ENCODE peak calls at places on chromosomes 4 and X, in nine cellular contexts. K is HFFc6; F is lung; Q is hypothalamus; E is substantia nigra; X is activated CD8-positive, alpha-beta memory T cell treated with anti-CD3 and anti-CD28 coated beads for 1 hour; T is NCI-H1105; N is globus pallidus; C is iPS DF 19.7. G is an unnamed sample.

GRCh38 chr4:7726665-7727413 is 212.8 kb downstream of the AFAP1 start:
- DNase-seq in K (no peak), F (no peak), Q (no peak), E (no peak), X (no peak), T (no peak), N (no peak), C (no peak), G (no peak)

GRCh38 chrX:10106801-10107200 is 50.0 kb upstream of the CLCN4 start:
- DNase-seq in K (no peak), F (no peak), Q (no peak), E (no peak), X (no peak), T (no peak), N (no peak), C (no peak), G (no peak)

GRCh38 chr4:3440011-3440410 is 1.8 kb upstream of the HGFAC start:
- DNase-seq in K (no peak), F (no peak), Q (no peak), E (no peak), X (no peak), T (no peak), N (no peak), C (no peak), G (no peak)

GRCh38 chrX:123773258-123773978 is 40.6 kb upstream of the THOC2 start:
- DNase-seq in K (no peak), F (no peak), Q (no peak), E (no peak), X (no peak), T (no peak), N (no peak), C (no peak), G (no peak)

GRCh38 chr4:85777908-85778808 is 303.2 kb downstream of the ARHGAP24 start:
- DNase-seq in K (no peak), F (no peak), Q (no peak), E (no peak), X (no peak), T (no peak), N (no peak), C (no peak), G (no peak)

GRCh38 chrX:40012800-40013682 is 84.7 kb downstream of the BCOR start:
- DNase-seq in K (peak; percentile 50), F (peak; percentile 56), Q (no peak), E (no peak), X (no peak), T (peak; percentile 51), N (no peak), C (no peak), G (peak; percentile 55)

GRCh38 chrX:19670854-19671620 is 155.7 kb upstream of the MAP3K15 start:
- DNase-seq in K (peak; percentile 51), F (no peak), Q (peak; percentile 0), E (peak; percentile 7), X (no peak), T (no peak), N (peak; percentile 85), C (no peak), G (peak; percentile 76)

GRCh38 chr4:101345596-101346311 is 1.6 kb downstream of the PPP3CA start:
- DNase-seq in K (peak; percentile 36), F (peak; percentile 46), Q (peak; percentile 46), E (peak; percentile 32), X (no peak), T (no peak), N (peak; percentile 48), C (no peak), G (peak; percentile 23)

GRCh38 chrX:17585006-17585405 is 152.3 kb upstream of the SCML1 start:
- DNase-seq in K (no peak), F (no peak), Q (no peak), E (no peak), X (no peak), T (no peak), N (no peak), C (no peak), G (no peak)

GRCh38 chr4:121338506-121338905 is 42.3 kb downstream of the QRFPR start:
- DNase-seq in K (no peak), F (no peak), Q (no peak), E (no peak), X (no peak), T (no peak), N (no peak), C (no peak), G (no peak)

GRCh38 chr4:3252831-3253641 is 4.1 kb downstream of the MSANTD1 start:
- DNase-seq in K (no peak), F (no peak), Q (no peak), E (no peak), X (no peak), T (no peak), N (no peak), C (no peak), G (no peak)

GRCh38 chrX:150363561-150364346 is 637 bp downstream of the MAMLD1 start:
- DNase-seq in K (no peak), F (peak; percentile 35), Q (peak; percentile 10), E (no peak), X (no peak), T (no peak), N (peak; percentile 57), C (no peak), G (peak; percentile 43)

GRCh38 chrX:143837010-143837409 is 46.9 kb upstream of the UBE2NL start:
- DNase-seq in K (no peak), F (no peak), Q (no peak), E (no peak), X (no peak), T (no peak), N (no peak), C (no peak), G (no peak)

GRCh38 chr4:85370400-85371032 is 104.4 kb upstream of the ARHGAP24 start:
- DNase-seq in K (peak; percentile 35), F (no peak), Q (peak; percentile 1), E (no peak), X (no peak), T (peak; percentile 52), N (peak; percentile 40), C (peak; percentile 20), G (peak; percentile 54)

GRCh38 chr4:55397521-55398321 is 2.0 kb downstream of the TMEM165 start:
- DNase-seq in K (peak; percentile 44), F (no peak), Q (no peak), E (no peak), X (no peak), T (no peak), N (peak; percentile 62), C (no peak), G (no peak)

GRCh38 chr4:7026107-7026506 is 17.1 kb upstream of the TADA2B start:
- DNase-seq in K (no peak), F (no peak), Q (no peak), E (no peak), X (no peak), T (no peak), N (no peak), C (no peak), G (no peak)

GRCh38 chr4:98113005-98113404 is 30.3 kb downstream of the STPG2 start:
- DNase-seq in K (peak; percentile 17), F (no peak), Q (peak; percentile 13), E (no peak), X (no peak), T (no peak), N (peak; percentile 52), C (no peak), G (peak; percentile 16)

GRCh38 chr4:180380733-180381132 is 1862.5 kb upstream of the TENM3 start:
- DNase-seq in K (no peak), F (no peak), Q (no peak), E (no peak), X (no peak), T (no peak), N (no peak), C (no peak), G (no peak)

GRCh38 chr4:86613734-86614133 is 19.6 kb downstream of the PTPN13 start:
- DNase-seq in K (no peak), F (no peak), Q (no peak), E (no peak), X (no peak), T (no peak), N (no peak), C (no peak), G (no peak)

GRCh38 chrX:45274576-45274975 is 73.9 kb upstream of the DIPK2B start:
- DNase-seq in K (no peak), F (no peak), Q (no peak), E (no peak), X (no peak), T (no peak), N (no peak), C (no peak), G (no peak)

GRCh38 chr4:177064724-177065394 is 244.8 kb upstream of the NEIL3 start:
- DNase-seq in K (no peak), F (no peak), Q (no peak), E (no peak), X (no peak), T (no peak), N (no peak), C (no peak), G (no peak)

GRCh38 chrX:74133156-74133796 is 170.7 kb upstream of the ZCCHC13 start:
- DNase-seq in K (peak; percentile 59), F (no peak), Q (no peak), E (no peak), X (no peak), T (peak; percentile 11), N (peak; percentile 54), C (no peak), G (peak; percentile 27)

GRCh38 chrX:16836371-16836770 is 33.8 kb downstream of the RBBP7 start:
- DNase-seq in K (no peak), F (no peak), Q (no peak), E (no peak), X (no peak), T (no peak), N (no peak), C (no peak), G (no peak)

GRCh38 chrX:104659037-104659744 is 93.2 kb downstream of the IL1RAPL2 start:
- DNase-seq in K (no peak), F (peak; percentile 37), Q (no peak), E (no peak), X (no peak), T (no peak), N (no peak), C (no peak), G (no peak)

GRCh38 chrX:79133897-79134296 is 10.6 kb upstream of the GPR174 start:
- DNase-seq in K (no peak), F (no peak), Q (no peak), E (no peak), X (no peak), T (no peak), N (no peak), C (no peak), G (no peak)

GRCh38 chrX:18286322-18286831 is 65.7 kb upstream of the BEND2 start:
- DNase-seq in K (no peak), F (no peak), Q (no peak), E (no peak), X (no peak), T (no peak), N (no peak), C (no peak), G (peak; percentile 12)

GRCh38 chrX:57573754-57574153 is 18.1 kb upstream of the ZXDB start:
- DNase-seq in K (no peak), F (no peak), Q (no peak), E (no peak), X (no peak), T (peak; percentile 3), N (no peak), C (no peak), G (no peak)